ENCODE peak calls at places on chromosomes 2 and 18, in six cellular contexts. Y, F, C, T, E and J are unnamed samples.

GRCh38 chr2:202099515-202099914 is 26.5 kb downstream of the KIAA2012 start:
- DNase-seq in Y (no peak), F (no peak), C (no peak), T (no peak), E (no peak), J (no peak)

GRCh38 chr2:85787981-85788340 is 34.2 kb downstream of the ATOH8 start:
- DNase-seq in Y (no peak), F (no peak), C (peak; percentile 63), T (no peak), E (no peak), J (no peak)

GRCh38 chr2:102142829-102143449 is 393 bp downstream of the IL1R1 start:
- DNase-seq in Y (no peak), F (no peak), C (no peak), T (no peak), E (no peak), J (no peak)

GRCh38 chr2:38716185-38716584 is 35.0 kb downstream of the SRSF7 start:
- DNase-seq in Y (peak; percentile 51), F (no peak), C (no peak), T (no peak), E (no peak), J (no peak)

GRCh38 chr2:43787895-43788294 is 14.1 kb downstream of the DYNC2LI1 start:
- DNase-seq in Y (no peak), F (no peak), C (no peak), T (no peak), E (no peak), J (no peak)

GRCh38 chr2:231937057-231937456 is 10.9 kb upstream of the NPPC start:
- DNase-seq in Y (no peak), F (no peak), C (no peak), T (no peak), E (no peak), J (no peak)

GRCh38 chr2:24038786-24039499 is 8.2 kb downstream of the WDCP start:
- DNase-seq in Y (no peak), F (no peak), C (no peak), T (no peak), E (no peak), J (no peak)

GRCh38 chr2:135219226-135219625 is 167.1 kb downstream of the RAB3GAP1 start:
- DNase-seq in Y (no peak), F (no peak), C (no peak), T (no peak), E (no peak), J (no peak)

GRCh38 chr2:20021405-20022009 is 9.0 kb upstream of the MATN3 start:
- DNase-seq in Y (no peak), F (no peak), C (no peak), T (no peak), E (no peak), J (no peak)

GRCh38 chr2:240390091-240391073 is 45.1 kb upstream of the GPC1 start:
- DNase-seq in Y (no peak), F (no peak), C (peak; percentile 72), T (no peak), E (no peak), J (no peak)

GRCh38 chr18:47594621-47595086 is 335.8 kb downstream of the SMAD2 start:
- DNase-seq in Y (no peak), F (no peak), C (no peak), T (no peak), E (peak; percentile 30), J (no peak)

GRCh38 chr2:80340022-80340421 is 35.5 kb upstream of the LRRTM1 start:
- DNase-seq in Y (no peak), F (no peak), C (no peak), T (no peak), E (no peak), J (no peak)

GRCh38 chr2:218270721-218271486 is 585 bp downstream of the PNKD start:
- DNase-seq in Y (no peak), F (no peak), C (no peak), T (no peak), E (no peak), J (no peak)